ENCODE peak calls at places on chromosomes 2 and 18, in six cellular contexts. A is naive thymus-derived CD4-positive, alpha-beta T cell; E is H7; Y is BJ; Z is cardiac muscle cell; K is foreskin fibroblast. B is an unnamed sample.

GRCh38 chr18:24201699-24202687 is 63.1 kb downstream of the CABYR start:
- DNase-seq in A (no peak), Y (no peak), K (no peak), Z (no peak), E (no peak), B (no peak)

GRCh38 chr18:58529714-58530354 is 99.1 kb downstream of the ALPK2 start:
- DNase-seq in A (peak; percentile 41), E (peak; percentile 68), Y (no peak), Z (peak; percentile 72), K (peak; percentile 74), B (peak; percentile 48)

GRCh38 chr2:190468814-190469569 is 60.8 kb downstream of the MFSD6 start:
- DNase-seq in K (peak; percentile 98), Z (peak; percentile 97), E (no peak), Y (peak; percentile 98), A (no peak), B (peak; percentile 36)

GRCh38 chr2:206323486-206323885 is 49.0 kb downstream of the ZDBF2 start:
- DNase-seq in Z (no peak), A (no peak), K (no peak), E (peak; percentile 29), Y (no peak), B (no peak)

GRCh38 chr2:210617732-210618330 is 61.4 kb downstream of the CPS1 start:
- DNase-seq in K (peak; percentile 31), A (no peak), E (no peak), Z (peak; percentile 57), Y (no peak), B (peak; percentile 27)

GRCh38 chr2:238573065-238573778 is 146.5 kb downstream of the ASB1 start:
- DNase-seq in K (no peak), Z (no peak), E (peak; percentile 95), Y (no peak), A (no peak), B (no peak)

GRCh38 chr2:176157499-176158305 is 595 bp downstream of the HOXD3 start:
- DNase-seq in K (no peak), A (no peak), Y (no peak), E (peak; percentile 86), Z (no peak), B (no peak)

GRCh38 chr2:28692411-28692810 is 59.2 kb upstream of the PPP1CB start:
- DNase-seq in Y (no peak), K (no peak), Z (no peak), A (no peak), E (no peak), B (no peak)

GRCh38 chr2:216416571-216417307 is 4.5 kb downstream of the SMARCAL1 start:
- DNase-seq in A (no peak), E (no peak), Z (no peak), K (no peak), Y (no peak), B (no peak)

GRCh38 chr18:36942264-36942663 is 113.3 kb downstream of the KIAA1328 start:
- DNase-seq in K (peak; percentile 63), E (peak; percentile 41), A (no peak), Z (peak; percentile 62), Y (no peak), B (peak; percentile 26)

GRCh38 chr2:167706800-167707199 is 540.6 kb downstream of the STK39 start:
- DNase-seq in K (peak; percentile 23), E (no peak), A (no peak), Y (no peak), Z (peak; percentile 1), B (no peak)

GRCh38 chr2:43276962-43277383 is 50.6 kb upstream of the ZFP36L2 start:
- DNase-seq in K (no peak), E (no peak), Y (no peak), A (no peak), Z (peak; percentile 36), B (no peak)

GRCh38 chr2:25699206-25699605 is 25.8 kb upstream of the DTNB start:
- DNase-seq in E (no peak), Y (no peak), K (no peak), A (no peak), Z (no peak), B (no peak)

GRCh38 chr2:233901367-233901766 is 15.8 kb upstream of the TRPM8 start:
- DNase-seq in A (no peak), K (no peak), E (no peak), Y (no peak), Z (no peak), B (no peak)

GRCh38 chr2:20419752-20420151 is 27.1 kb upstream of the RHOB start:
- DNase-seq in E (no peak), A (no peak), Y (no peak), K (no peak), Z (no peak), B (no peak)

GRCh38 chr18:911025-911424 is 6.4 kb downstream of the ADCYAP1 start:
- DNase-seq in A (no peak), K (no peak), E (no peak), Y (no peak), Z (no peak), B (peak; percentile 93)

GRCh38 chr2:186636800-186637795 is 47.2 kb downstream of the ITGAV start:
- DNase-seq in E (no peak), A (no peak), K (no peak), Y (no peak), Z (peak; percentile 10), B (no peak)

GRCh38 chr2:101160454-101160853 is 9.3 kb upstream of the TBC1D8 start:
- DNase-seq in K (peak; percentile 76), E (no peak), Z (peak; percentile 61), Y (peak; percentile 9), A (no peak), B (no peak)

GRCh38 chr18:34594243-34594642 is 115.9 kb upstream of the DTNA start:
- DNase-seq in K (no peak), E (no peak), Z (no peak), A (no peak), Y (no peak), B (no peak)

GRCh38 chr18:34595673-34596072 is 114.4 kb upstream of the DTNA start:
- DNase-seq in Z (peak; percentile 27), K (peak; percentile 78), E (no peak), Y (no peak), A (no peak), B (no peak)

GRCh38 chr18:34591920-34592444 is 118.1 kb upstream of the DTNA start:
- DNase-seq in Z (no peak), A (no peak), K (no peak), E (no peak), Y (no peak), B (no peak)

GRCh38 chr18:34590503-34590902 is 119.6 kb upstream of the DTNA start:
- DNase-seq in E (no peak), K (no peak), Z (no peak), A (no peak), Y (no peak), B (no peak)

DNA sequence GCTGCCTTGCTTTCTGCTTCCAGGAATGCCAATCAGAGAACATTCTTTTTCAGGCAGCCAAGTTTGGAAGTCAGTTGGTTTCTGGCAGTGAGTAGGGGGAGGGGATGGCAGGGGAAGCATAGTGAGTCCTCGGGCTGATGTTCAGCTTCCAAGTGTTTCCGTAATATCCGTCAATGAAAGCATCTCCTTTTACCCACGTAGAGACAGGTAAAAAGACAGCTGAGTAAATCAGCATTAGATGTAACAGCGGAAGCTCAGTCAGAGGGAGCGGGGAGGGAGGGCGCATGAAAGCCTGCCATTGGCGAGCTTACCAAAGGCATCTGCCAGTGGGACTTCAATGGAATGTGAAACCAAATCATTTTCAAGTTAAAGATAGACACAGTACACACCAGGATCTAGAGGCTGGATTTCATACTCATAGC is 117.1 kb upstream of the DTNA start:
- DNase-seq in A (no peak), Y (no peak), Z (peak; percentile 71), K (peak; percentile 83), E (peak; percentile 17), B (no peak)
- H3K4me3 ChIP-seq in A (no peak overlapping the region), Y (peak overlapping the region; percentile 21), Z (peak overlapping the region; percentile 26), K (peak overlapping the region; percentile 15), E (peak overlapping the region; percentile 19), B (no peak overlapping the region)

DNA sequence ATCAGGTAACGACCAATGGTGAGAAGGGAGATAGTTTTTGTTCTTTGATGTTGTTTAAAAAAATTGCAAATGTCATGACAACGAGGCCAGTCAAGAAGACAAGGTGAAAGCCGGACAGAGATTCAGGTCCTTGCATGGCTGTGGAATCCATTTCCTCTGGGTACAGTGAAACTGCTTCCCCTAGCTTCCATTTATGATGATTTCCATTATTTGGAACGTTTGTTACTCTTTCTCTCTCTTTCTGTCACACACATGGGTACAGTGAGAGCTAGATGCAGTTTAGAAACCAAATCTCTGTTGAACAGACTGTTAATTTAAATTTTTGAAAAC is 57.4 kb upstream of the MSH2 start:
- DNase-seq in Y (no peak), Z (no peak), A (no peak), E (no peak), K (no peak), B (no peak)
- H3K4me3 ChIP-seq in Y (peak overlapping the region; percentile 27), Z (no peak overlapping the region), A (no peak overlapping the region), E (peak overlapping the region; percentile 32), K (peak overlapping the region; percentile 41), B (no peak overlapping the region)

GRCh38 chr2:191636586-191636985 is 41.4 kb upstream of the NABP1 start:
- DNase-seq in K (no peak), Y (no peak), Z (no peak), E (no peak), A (no peak), B (no peak)

GRCh38 chr2:191638802-191639172 is 39.1 kb upstream of the NABP1 start:
- DNase-seq in E (no peak), Y (no peak), Z (no peak), K (no peak), A (no peak), B (no peak)

GRCh38 chr2:191636235-191636543 is 41.7 kb upstream of the NABP1 start:
- DNase-seq in E (no peak), A (no peak), Z (peak; percentile 65), K (peak; percentile 89), Y (no peak), B (no peak)

GRCh38 chr2:191638079-191638801 is 39.7 kb upstream of the NABP1 start:
- DNase-seq in E (peak; percentile 1), K (peak; percentile 57), A (no peak), Z (no peak), Y (no peak), B (no peak)

GRCh38 chr2:191637182-191638078 is 40.5 kb upstream of the NABP1 start:
- DNase-seq in A (no peak), Y (no peak), Z (peak; percentile 44), E (no peak), K (peak; percentile 64), B (no peak)
- H3K4me3 ChIP-seq in A (no peak overlapping the region), Y (no peak overlapping the region), Z (no peak overlapping the region), E (no peak overlapping the region), K (no peak overlapping the region), B (no peak overlapping the region)

DNA sequence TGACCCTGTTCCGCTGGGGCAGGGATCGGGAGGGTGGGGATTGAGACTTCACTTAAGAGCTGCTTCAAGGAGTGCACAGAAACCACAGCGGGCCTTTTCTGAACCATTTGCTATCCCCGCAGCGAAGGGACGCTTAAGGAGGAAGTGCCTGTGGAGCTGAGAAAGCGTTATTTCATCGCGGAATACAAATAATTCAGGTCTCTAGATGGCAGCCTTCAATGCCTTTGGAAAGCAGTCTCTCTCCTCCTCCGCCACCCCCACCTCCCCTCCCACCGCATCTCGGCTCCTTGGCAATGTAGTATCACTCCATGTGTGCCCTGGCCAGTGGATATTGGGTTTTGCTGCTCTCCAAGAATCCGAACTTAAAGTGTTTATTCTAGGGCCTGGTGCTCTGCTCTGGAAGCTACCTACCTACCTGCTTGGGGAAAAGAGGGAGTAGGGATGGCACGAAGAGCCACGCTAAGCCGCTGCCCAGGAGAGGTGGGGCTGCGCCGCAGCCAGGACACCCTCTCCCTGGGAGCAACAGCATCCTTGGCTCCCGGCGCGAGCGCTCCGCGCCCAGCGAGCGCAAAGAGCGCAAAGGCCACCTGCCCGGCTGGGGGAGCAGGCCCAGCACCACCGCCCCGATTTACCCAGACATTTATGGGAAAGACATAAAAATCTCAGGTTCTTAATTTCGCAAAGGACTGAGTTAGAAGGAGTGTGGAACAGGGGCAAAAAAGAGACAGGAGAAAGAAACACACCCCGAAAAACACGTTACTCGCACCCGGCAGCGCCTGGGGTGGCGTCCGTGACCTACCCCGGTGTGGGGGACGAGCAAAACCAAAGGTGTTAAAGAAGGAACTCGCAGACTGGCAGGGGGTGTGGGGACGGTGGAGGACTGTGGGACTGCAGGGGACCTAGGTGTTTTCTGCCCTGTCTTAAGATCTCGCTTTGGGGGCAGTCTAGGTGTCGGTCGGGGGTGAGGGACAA is 1.1 kb downstream of the SPHKAP start:
- DNase-seq in A (no peak), K (peak; percentile 1), Z (no peak), E (peak; percentile 42), Y (peak; percentile 9), B (no peak)
- H3K4me3 ChIP-seq in A (no peak overlapping the region), K (peak overlapping the region; percentile 39), Z (peak overlapping the region; percentile 96), E (peak overlapping the region; percentile 47), Y (peak overlapping the region; percentile 50), B (no peak overlapping the region)